ENCODE peak calls at places on chromosomes 4 and X, in ten cellular contexts. Y, K, Q, G, N, M, J, B, C and I are unnamed samples.

GRCh38 chrX:133005038-133005437 is 46.6 kb upstream of the HS6ST2 start:
- DNase-seq in Y (no peak), K (no peak), Q (no peak), G (peak; percentile 3), N (no peak), M (peak; percentile 1), J (no peak), B (peak; percentile 4), C (peak; percentile 44), I (no peak)

GRCh38 chr4:15420642-15421041 is 7.2 kb upstream of the C1QTNF7 start:
- DNase-seq in Y (no peak), K (no peak), Q (no peak), G (no peak), N (no peak), M (no peak), J (no peak), B (peak; percentile 30), C (peak; percentile 62), I (no peak)

GRCh38 chr4:71429106-71429505 is 90.3 kb downstream of the SLC4A4 start:
- DNase-seq in Y (no peak), K (no peak), Q (no peak), G (no peak), N (no peak), M (no peak), J (no peak), B (no peak), C (no peak), I (no peak)

GRCh38 chrX:13816899-13817298 is at the start of gene GPM6B:
- DNase-seq in Y (peak; percentile 60), K (no peak), Q (no peak), G (no peak), N (no peak), M (no peak), J (no peak), B (no peak), C (no peak), I (no peak)

GRCh38 chr4:148926861-148927260 is 484.6 kb upstream of the NR3C2 start:
- DNase-seq in Y (peak; percentile 77), K (no peak), Q (no peak), G (no peak), N (peak; percentile 73), M (no peak), J (peak; percentile 30), B (no peak), C (peak; percentile 19), I (no peak)

GRCh38 chr4:36064147-36064546 is 180.2 kb downstream of the ARAP2 start:
- DNase-seq in Y (no peak), K (no peak), Q (no peak), G (no peak), N (no peak), M (no peak), J (no peak), B (no peak), C (no peak), I (no peak)

GRCh38 chr4:159227378-159227777 is 124.5 kb downstream of the RAPGEF2 start:
- DNase-seq in Y (no peak), K (no peak), Q (no peak), G (no peak), N (no peak), M (no peak), J (no peak), B (no peak), C (no peak), I (no peak)

GRCh38 chr4:125582302-125582701 is 267.5 kb downstream of the FAT4 start:
- DNase-seq in Y (no peak), K (no peak), Q (no peak), G (peak; percentile 55), N (no peak), M (no peak), J (no peak), B (no peak), C (peak; percentile 38), I (no peak)

GRCh38 chrX:30513284-30513683 is 64.3 kb downstream of the TASL start:
- DNase-seq in Y (no peak), K (no peak), Q (no peak), G (peak; percentile 2), N (no peak), M (peak; percentile 4), J (no peak), B (no peak), C (peak; percentile 18), I (no peak)

GRCh38 chr4:149751174-149751573 is 64.5 kb downstream of the IQCM start:
- DNase-seq in Y (no peak), K (no peak), Q (no peak), G (no peak), N (no peak), M (no peak), J (no peak), B (no peak), C (no peak), I (no peak)

GRCh38 chr4:133865606-133866327 is 335.8 kb downstream of the PABPC4L start:
- DNase-seq in Y (no peak), K (no peak), Q (no peak), G (peak; percentile 58), N (no peak), M (no peak), J (no peak), B (peak; percentile 8), C (peak; percentile 94), I (no peak)

GRCh38 chr4:3369781-3370660 is 71.7 kb upstream of the HGFAC start:
- DNase-seq in Y (no peak), K (no peak), Q (peak; percentile 15), G (peak; percentile 83), N (no peak), M (no peak), J (peak; percentile 50), B (peak; percentile 86), C (peak; percentile 84), I (peak; percentile 92)

GRCh38 chrX:18353931-18354368 is 538 bp downstream of the SCML2 start:
- DNase-seq in Y (peak; percentile 38), K (no peak), Q (no peak), G (no peak), N (no peak), M (peak; percentile 63), J (peak; percentile 75), B (peak; percentile 1), C (peak; percentile 29), I (no peak)

GRCh38 chr4:8860892-8861575 is 10.6 kb downstream of the HMX1 start:
- DNase-seq in Y (no peak), K (no peak), Q (no peak), G (no peak), N (peak; percentile 57), M (no peak), J (no peak), B (no peak), C (no peak), I (no peak)

DNA sequence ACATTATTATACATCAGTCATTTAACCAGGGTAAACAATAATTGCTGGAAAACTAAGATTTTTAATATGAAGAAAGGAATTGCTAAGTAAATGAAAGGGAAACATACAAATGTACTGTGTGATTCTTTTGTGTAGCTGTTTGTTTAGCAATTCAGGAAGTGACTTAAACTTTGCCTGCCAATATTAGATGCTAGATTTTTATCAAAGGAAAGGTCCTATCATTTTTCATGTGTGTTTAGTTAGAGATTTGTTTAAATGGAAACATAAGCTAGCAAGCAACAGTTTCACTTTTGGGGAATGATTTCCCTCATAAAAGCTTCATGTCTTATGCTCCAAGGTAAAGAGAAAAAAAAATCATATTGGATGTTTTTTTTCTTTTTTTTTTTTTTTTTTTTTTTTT is 95.1 kb upstream of the LIMCH1 start:
- DNase-seq in Y (no peak), K (no peak), Q (no peak), G (peak; percentile 73), N (no peak), M (no peak), J (no peak), B (no peak), C (peak; percentile 64), I (no peak)
- H3K4me1 ChIP-seq in Y (peaks cover 17% of the 10 kb centered on the region), K (peaks cover 65% of the 10 kb centered on the region), Q (no peaks in the 10 kb centered on the region), G (peaks cover 8% of the 10 kb centered on the region), N (peaks cover 56% of the 10 kb centered on the region), M (no peaks in the 10 kb centered on the region), J (peaks cover 9% of the 10 kb centered on the region), B (peaks cover 4% of the 10 kb centered on the region), C (peaks cover 9% of the 10 kb centered on the region), I (peaks cover 30% of the 10 kb centered on the region)

GRCh38 chr4:123403205-123403604 is 6.6 kb downstream of the SPRY1 start:
- DNase-seq in Y (no peak), K (no peak), Q (no peak), G (no peak), N (no peak), M (no peak), J (no peak), B (no peak), C (no peak), I (no peak)
- H3K4me1 ChIP-seq in Y (no peaks in the 10 kb centered on the region), K (peaks cover 46% of the 10 kb centered on the region), Q (peaks cover 12% of the 10 kb centered on the region), G (peaks cover 2% of the 10 kb centered on the region), N (peaks cover 44% of the 10 kb centered on the region), M (peaks cover 18% of the 10 kb centered on the region), J (peaks cover 6% of the 10 kb centered on the region), B (peaks cover 8% of the 10 kb centered on the region), C (peaks cover 64% of the 10 kb centered on the region), I (peaks cover 56% of the 10 kb centered on the region)

GRCh38 chrX:45758738-45759397 is 558.2 kb upstream of the DIPK2B start:
- DNase-seq in Y (no peak), K (no peak), Q (no peak), G (no peak), N (no peak), M (no peak), J (no peak), B (no peak), C (no peak), I (no peak)
- H3K4me1 ChIP-seq in Y (no peaks in the 10 kb centered on the region), K (no peaks in the 10 kb centered on the region), Q (peaks cover 40% of the 10 kb centered on the region), G (peaks cover 93% of the 10 kb centered on the region), N (peaks cover 25% of the 10 kb centered on the region), M (no peaks in the 10 kb centered on the region), J (peaks cover 92% of the 10 kb centered on the region), B (peaks cover 73% of the 10 kb centered on the region), C (peaks cover 30% of the 10 kb centered on the region), I (no peaks in the 10 kb centered on the region)

DNA sequence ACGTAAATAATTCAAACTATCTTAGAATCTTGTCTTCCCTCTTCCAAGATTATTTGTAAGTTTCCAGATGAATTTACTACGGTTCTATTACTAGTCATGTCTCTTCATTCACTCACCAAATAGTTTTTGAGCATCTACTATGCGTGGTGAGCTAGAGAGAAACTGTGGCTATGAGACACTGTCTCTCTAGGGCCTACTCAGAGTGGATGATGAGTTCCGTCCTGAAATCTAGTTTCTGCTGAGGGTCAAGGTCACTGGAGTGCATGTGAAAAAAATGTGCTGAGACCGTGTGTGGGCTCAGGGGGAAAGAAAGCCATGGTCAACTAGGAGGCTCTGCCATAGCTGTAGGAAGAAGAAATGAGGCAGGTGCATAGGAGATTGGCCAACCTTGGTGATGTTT is 320.2 kb upstream of the GATB start:
- DNase-seq in Y (no peak), K (no peak), Q (no peak), G (no peak), N (no peak), M (no peak), J (no peak), B (no peak), C (no peak), I (no peak)
- H3K4me1 ChIP-seq in Y (no peaks in the 10 kb centered on the region), K (no peaks in the 10 kb centered on the region), Q (peaks cover 19% of the 10 kb centered on the region), G (no peaks in the 10 kb centered on the region), N (no peaks in the 10 kb centered on the region), M (peaks cover 10% of the 10 kb centered on the region), J (no peaks in the 10 kb centered on the region), B (no peaks in the 10 kb centered on the region), C (no peaks in the 10 kb centered on the region), I (no peaks in the 10 kb centered on the region)

GRCh38 chr4:42636591-42636990 is 20.3 kb downstream of the ATP8A1 start:
- DNase-seq in Y (peak; percentile 20), K (no peak), Q (no peak), G (no peak), N (no peak), M (no peak), J (no peak), B (no peak), C (no peak), I (no peak)
- H3K4me1 ChIP-seq in Y (peaks cover 11% of the 10 kb centered on the region), K (no peaks in the 10 kb centered on the region), Q (no peaks in the 10 kb centered on the region), G (no peaks in the 10 kb centered on the region), N (peaks cover 42% of the 10 kb centered on the region), M (peaks cover 99% of the 10 kb centered on the region), J (peaks cover 27% of the 10 kb centered on the region), B (no peaks in the 10 kb centered on the region), C (no peaks in the 10 kb centered on the region), I (peaks cover 15% of the 10 kb centered on the region)